ENCODE peak calls at places on chromosomes 3 and 15, in five cellular contexts. P is stomach, G is A549, D is Panc1, F is Peyer's patch. B is an unnamed sample.

GRCh38 chr15:89009080-89009479 is 79.2 kb upstream of the ABHD2 start:
- DNase-seq in P (no peak), G (no peak), D (no peak), F (no peak), B (no peak)

GRCh38 chr3:60610441-60611112 is 640.7 kb downstream of the FHIT start:
- DNase-seq in P (peak), G (no peak), D (no peak), F (peak), B (peak)

GRCh38 chr3:40877651-40878463 is 321.4 kb upstream of the CTNNB1 start:
- DNase-seq in P (peak), G (no peak), D (no peak), F (peak), B (peak)

GRCh38 chr15:92811514-92811913 is 88.6 kb upstream of the CHD2 start:
- DNase-seq in P (no peak), G (peak), D (no peak), F (no peak), B (peak)

GRCh38 chr15:58770519-58770856 is 614 bp upstream of the MINDY2 start:
- DNase-seq in P (no peak), G (no peak), D (no peak), F (no peak), B (no peak)

GRCh38 chr3:141875893-141876380 is 506 bp upstream of the ATP1B3 start:
- DNase-seq in P (peak), G (peak), D (peak), F (peak), B (peak)

GRCh38 chr3:134376385-134376765 is 2.1 kb upstream of the AMOTL2 start:
- DNase-seq in P (no peak), G (no peak), D (no peak), F (no peak), B (no peak)

GRCh38 chr15:33985287-33985686 is 17.0 kb downstream of the CHRM5 start:
- DNase-seq in P (no peak), G (peak), D (no peak), F (no peak), B (no peak)

GRCh38 chr3:56988874-56989433 is 71.5 kb upstream of the SPATA12 start:
- DNase-seq in P (peak), G (peak), D (no peak), F (peak), B (peak)

GRCh38 chr3:38141173-38141951 is 2.9 kb downstream of the MYD88 start:
- DNase-seq in P (no peak), G (no peak), D (no peak), F (no peak), B (no peak)

GRCh38 chr3:59185586-59186381 is 136.0 kb upstream of the CFAP20DC start:
- DNase-seq in P (no peak), G (no peak), D (no peak), F (no peak), B (no peak)

GRCh38 chr3:190747566-190747965 is 114.9 kb downstream of the GMNC start:
- DNase-seq in P (no peak), G (no peak), D (no peak), F (no peak), B (no peak)

GRCh38 chr3:66267031-66267430 is 46.2 kb downstream of the SLC25A26 start:
- DNase-seq in P (no peak), G (no peak), D (no peak), F (no peak), B (no peak)

GRCh38 chr3:36381311-36381956 is 1.1 kb downstream of the STAC start:
- DNase-seq in P (no peak), G (no peak), D (no peak), F (no peak), B (no peak)

GRCh38 chr3:122794779-122795673 is at the start of gene SLC49A4:
- DNase-seq in P (peak), G (peak), D (peak), F (peak), B (peak)

GRCh38 chr3:122793568-122794416 is at the start of gene HSPBAP1:
- DNase-seq in P (peak), G (peak), D (peak), F (peak), B (peak)

GRCh38 chr3:122794483-122794778 is 438 bp upstream of the SLC49A4 start:
- DNase-seq in P (no peak), G (no peak), D (peak), F (no peak), B (no peak)

GRCh38 chr3:122797291-122797690 is 2.4 kb downstream of the SLC49A4 start:
- DNase-seq in P (no peak), G (peak), D (no peak), F (no peak), B (no peak)

GRCh38 chr3:122795674-122795969 is 753 bp downstream of the SLC49A4 start:
- DNase-seq in P (no peak), G (no peak), D (no peak), F (no peak), B (no peak)
- H3K27ac ChIP-seq in P (peak), G (peak), D (peak), F (peak), B (peak)

GRCh38 chr3:1439395-1439794 is 346.6 kb downstream of the CNTN6 start:
- DNase-seq in P (peak), G (peak), D (no peak), F (peak), B (no peak)
- TF ChIP-seq CTCF in P (no peak), G (no peak), D (peak), F (no peak), B (no peak)

DNA sequence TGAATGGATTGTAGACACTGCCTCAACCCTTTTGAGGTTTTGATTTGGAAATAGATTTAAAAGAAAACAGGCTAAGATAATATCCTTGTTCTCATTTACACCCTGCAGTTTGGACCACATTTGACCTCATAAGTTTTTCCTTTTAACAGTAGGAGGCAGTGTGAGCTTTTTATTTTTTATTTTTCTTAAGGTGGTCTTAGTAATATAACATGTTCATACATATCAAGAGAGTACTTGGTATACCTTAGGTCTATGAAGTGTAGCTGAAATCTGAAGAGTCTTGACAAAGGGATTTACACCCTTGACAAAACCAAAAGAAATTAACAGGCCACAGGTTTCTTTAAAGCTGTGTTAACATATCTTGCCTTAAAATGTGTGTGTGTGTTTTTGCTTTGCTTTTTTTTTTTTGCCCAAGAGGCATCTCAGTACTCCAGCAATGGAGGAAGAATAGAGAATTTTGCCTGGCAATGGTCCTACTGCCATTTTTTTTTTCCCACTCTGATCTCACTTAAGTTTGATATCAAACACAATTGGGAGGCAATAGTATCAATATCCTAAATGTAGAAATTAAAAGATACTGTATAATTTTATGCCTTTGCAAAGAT is 3.3 kb downstream of the RAP2B start:
- DNase-seq in P (no peak), G (no peak), D (no peak), F (no peak), B (no peak)
- H3K4me3 ChIP-seq in P (peak), G (peak), D (peak), F (no peak), B (peak)

DNA sequence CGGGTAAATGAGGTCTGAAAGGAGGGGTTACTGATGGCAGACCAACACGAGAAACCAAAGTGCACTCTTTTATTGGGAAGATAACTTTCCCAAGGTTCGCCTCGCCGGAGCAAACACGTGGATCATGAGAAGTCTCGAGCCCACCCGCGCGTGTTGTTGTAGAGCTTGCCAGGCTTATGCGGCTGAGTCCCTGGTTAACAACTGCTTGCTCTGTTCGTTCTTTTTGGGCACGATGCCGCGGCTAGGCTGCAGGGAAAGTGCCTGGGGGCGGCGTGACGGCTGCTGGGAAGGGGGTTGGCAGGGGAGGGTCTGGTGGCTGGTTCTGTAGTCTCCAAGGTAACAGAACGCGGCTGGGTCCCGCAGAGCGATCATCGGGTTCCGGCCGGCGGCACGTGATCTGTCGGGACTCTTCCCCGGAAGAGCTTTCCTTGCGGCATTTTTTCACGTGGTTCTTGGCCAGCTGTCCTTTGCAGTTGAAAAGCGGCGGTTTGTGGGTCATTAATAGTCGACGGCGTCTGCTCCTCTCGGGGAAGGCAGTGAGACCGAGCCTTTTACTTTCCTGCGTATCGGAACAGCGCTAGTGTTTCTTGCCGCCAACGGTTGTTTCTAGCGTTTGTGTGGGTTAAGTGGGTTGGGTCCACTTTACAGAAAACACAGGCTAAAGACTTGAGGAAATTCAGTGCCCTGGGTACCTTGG is 1.5 kb downstream of the MGA start:
- DNase-seq in P (peak), G (peak), D (peak), F (peak), B (peak)
- H3K27ac ChIP-seq in P (peak), G (peak), D (peak), F (peak), B (peak)

GRCh38 chr3:112972158-112972557 is 2.7 kb downstream of the CD200R1 start:
- DNase-seq in P (no peak), G (no peak), D (no peak), F (no peak), B (no peak)
- TF ChIP-seq CTCF in P (no peak), G (no peak), D (no peak), F (no peak), B (no peak)

GRCh38 chr3:129723558-129724324 is 117.3 kb upstream of the PLXND1 start:
- DNase-seq in P (no peak), G (peak), D (no peak), F (peak), B (no peak)
- H3K4me3 ChIP-seq in P (no peak), G (peak), D (no peak), F (no peak), B (no peak)

GRCh38 chr3:107988464-107989156 is 102.2 kb downstream of the CD47 start:
- DNase-seq in P (peak), G (peak), D (no peak), F (peak), B (peak)

GRCh38 chr3:107989651-107990050 is 101.2 kb downstream of the CD47 start:
- DNase-seq in P (no peak), G (no peak), D (no peak), F (no peak), B (no peak)

GRCh38 chr3:107987036-107987557 is 103.7 kb downstream of the CD47 start:
- DNase-seq in P (peak), G (peak), D (peak), F (peak), B (no peak)

GRCh38 chr3:107985496-107985895 is 105.3 kb downstream of the CD47 start:
- DNase-seq in P (no peak), G (no peak), D (no peak), F (no peak), B (no peak)

GRCh38 chr3:107986505-107986904 is 104.3 kb downstream of the CD47 start:
- DNase-seq in P (no peak), G (no peak), D (no peak), F (no peak), B (no peak)
- H3K27ac ChIP-seq in P (no peak), G (peak), D (no peak), F (no peak), B (peak)

GRCh38 chr3:125670352-125670751 is 75.1 kb upstream of the OSBPL11 start:
- DNase-seq in P (no peak), G (no peak), D (no peak), F (no peak), B (no peak)
- TF ChIP-seq CTCF in P (no peak), G (no peak), D (no peak), F (no peak), B (no peak)

B was measured in left lung.